ENCODE peak calls at places on chromosomes 12 and 14, in five cellular contexts. N is CD8-positive, alpha-beta T cell; Y is astrocyte of the cerebellum; G is activated CD4-positive, alpha-beta T cell treated with anti-CD3 and anti-CD28 coated beads for 48 hours; Z is cardiac septum. P is an unnamed sample.

GRCh38 chr14:82602794-82603193 is 1069.1 kb upstream of the SEL1L start:
- DNase-seq in N (no peak), Y (no peak), G (no peak), Z (no peak), P (no peak)

GRCh38 chr14:49861581-49861922 is 9.0 kb upstream of the NEMF start:
- DNase-seq in N (peak; percentile 71), Y (peak; percentile 58), G (peak; percentile 80), Z (peak; percentile 79), P (peak; percentile 52)

GRCh38 chr12:570237-570925 is 92.9 kb downstream of the NINJ2 start:
- DNase-seq in N (no peak), Y (peak; percentile 40), G (no peak), Z (peak; percentile 90), P (no peak)

GRCh38 chr12:65756956-65757511 is 67.2 kb upstream of the HMGA2 start:
- DNase-seq in N (no peak), Y (no peak), G (peak; percentile 39), Z (no peak), P (no peak)

GRCh38 chr12:115553622-115554021 is 723.9 kb downstream of the MED13L start:
- DNase-seq in N (no peak), Y (no peak), G (no peak), Z (no peak), P (no peak)

GRCh38 chr12:1842905-1843640 is 22.7 kb downstream of the LRTM2 start:
- DNase-seq in N (no peak), Y (no peak), G (no peak), Z (peak; percentile 41), P (no peak)

GRCh38 chr12:103632554-103633216 is 45.6 kb downstream of the STAB2 start:
- DNase-seq in N (no peak), Y (no peak), G (peak; percentile 84), Z (peak; percentile 76), P (peak; percentile 32)

GRCh38 chr12:50924439-50925341 is 27.7 kb upstream of the HIGD1C start:
- DNase-seq in N (peak; percentile 41), Y (peak; percentile 94), G (peak; percentile 18), Z (peak; percentile 88), P (peak; percentile 89)

GRCh38 chr12:31629756-31630732 is 29.4 kb upstream of the ETFBKMT start:
- DNase-seq in N (no peak), Y (peak; percentile 67), G (no peak), Z (no peak), P (no peak)

GRCh38 chr14:90820958-90821357 is 4.7 kb upstream of the TTC7B start:
- DNase-seq in N (peak; percentile 74), Y (peak; percentile 37), G (peak; percentile 89), Z (no peak), P (no peak)

GRCh38 chr14:100726467-100726811 is 253 bp upstream of the DLK1 start:
- DNase-seq in N (no peak), Y (no peak), G (no peak), Z (no peak), P (no peak)